ENCODE peak calls at places on chromosomes 12 and 14, in ten cellular contexts. H is aorta; Q is HepG2; Z is lung; L is uterus; N is fibroblast of lung; R is IMR-90; O is A549; V is CD8-positive, alpha-beta T cell; X is stomach. K is an unnamed sample.

GRCh38 chr14:93742761-93743160 is 45.5 kb downstream of the PRIMA1 start:
- DNase-seq in H (no peak), Q (no peak), Z (no peak), L (peak), N (no peak), R (no peak), O (no peak), V (no peak), X (no peak), K (no peak)

GRCh38 chr14:66539034-66539433 is 31.1 kb downstream of the GPHN start:
- DNase-seq in H (no peak), Q (no peak), Z (no peak), L (no peak), N (no peak), R (no peak), O (no peak), V (no peak), X (no peak), K (no peak)

GRCh38 chr12:101713059-101713682 is 15.7 kb downstream of the CHPT1 start:
- DNase-seq in H (no peak), Q (peak), Z (no peak), L (peak), N (no peak), R (no peak), O (no peak), V (no peak), X (peak), K (peak)

GRCh38 chr14:37326434-37326833 is 128.7 kb downstream of the MIPOL1 start:
- DNase-seq in H (no peak), Q (no peak), Z (no peak), L (no peak), N (no peak), R (no peak), O (no peak), V (no peak), X (no peak), K (no peak)

GRCh38 chr12:26789731-26790644 is 43.0 kb downstream of the ITPR2 start:
- DNase-seq in H (no peak), Q (no peak), Z (no peak), L (no peak), N (peak), R (peak), O (no peak), V (no peak), X (no peak), K (no peak)

GRCh38 chr14:24708684-24709083 is 74.7 kb upstream of the GZMB start:
- DNase-seq in H (no peak), Q (no peak), Z (no peak), L (no peak), N (no peak), R (no peak), O (no peak), V (no peak), X (no peak), K (no peak)

GRCh38 chr12:57377103-57377840 is 53.6 kb downstream of the R3HDM2 start:
- DNase-seq in H (no peak), Q (no peak), Z (no peak), L (no peak), N (no peak), R (no peak), O (no peak), V (no peak), X (no peak), K (no peak)

GRCh38 chr12:132141976-132142678 is 2.0 kb downstream of the DDX51 start:
- DNase-seq in H (peak), Q (no peak), Z (no peak), L (no peak), N (no peak), R (no peak), O (no peak), V (no peak), X (no peak), K (no peak)

GRCh38 chr14:105855246-105855892 is 329.0 kb downstream of the TMEM121 start:
- DNase-seq in H (peak), Q (no peak), Z (no peak), L (peak), N (no peak), R (no peak), O (no peak), V (no peak), X (no peak), K (no peak)

GRCh38 chr12:121576851-121577391 is 3.9 kb downstream of the KDM2B start:
- DNase-seq in H (no peak), Q (peak), Z (no peak), L (peak), N (peak), R (peak), O (no peak), V (no peak), X (no peak), K (no peak)

GRCh38 chr12:98678236-98678945 is 33.3 kb downstream of the APAF1 start:
- DNase-seq in H (no peak), Q (no peak), Z (no peak), L (no peak), N (no peak), R (no peak), O (no peak), V (no peak), X (no peak), K (no peak)

GRCh38 chr12:6360578-6361490 is 14.5 kb downstream of the SCNN1A start:
- DNase-seq in H (no peak), Q (no peak), Z (no peak), L (no peak), N (peak), R (no peak), O (no peak), V (no peak), X (no peak), K (no peak)

DNA sequence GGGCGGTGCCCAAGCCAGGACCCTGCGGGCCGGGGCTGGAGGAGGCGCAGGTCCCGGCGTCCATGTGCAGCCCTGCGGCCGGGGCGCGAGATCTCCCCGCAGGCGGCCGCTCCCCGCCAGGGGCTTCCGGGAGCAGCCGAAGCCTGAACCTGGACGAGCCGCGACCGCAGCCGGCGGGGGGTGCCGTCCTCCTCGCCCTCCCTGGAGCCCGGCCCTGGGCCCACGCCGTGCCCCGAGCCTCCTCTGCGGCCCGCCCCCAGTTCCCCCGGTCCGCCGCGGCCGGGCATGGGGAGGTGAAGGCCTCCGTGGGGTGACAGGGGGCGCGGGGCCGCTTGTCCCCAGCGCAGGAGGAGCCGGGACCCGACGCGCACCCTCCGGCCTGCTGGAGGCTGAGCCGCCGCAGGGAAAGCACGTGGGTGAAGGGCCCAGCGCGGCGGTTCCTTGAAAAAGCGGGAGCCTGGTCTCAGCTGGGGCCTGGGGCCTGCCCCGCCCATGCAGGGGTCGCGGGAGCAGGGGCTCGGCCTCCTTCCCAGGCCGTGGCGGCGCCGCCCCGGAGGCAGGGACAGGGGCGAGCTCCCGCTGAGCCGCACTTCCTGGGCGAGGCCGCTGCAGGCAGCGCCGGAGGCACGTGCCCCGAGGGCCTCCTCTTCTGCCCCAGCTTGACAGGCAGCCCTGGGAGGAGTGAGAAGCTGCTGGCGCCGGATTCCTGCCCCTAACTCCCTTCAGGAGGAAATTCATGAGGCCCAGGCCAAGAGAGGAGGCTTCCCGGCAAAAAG is 55.6 kb upstream of the PPP2R5C start:
- DNase-seq in H (no peak), Q (no peak), Z (peak), L (no peak), N (peak), R (no peak), O (no peak), V (peak), X (peak), K (peak)
- H3K4me3 ChIP-seq in H (peak), Q (peak), Z (peak), L (no peak), N (no peak), R (no peak), O (no peak), V (peak), X (peak), K (peak)

GRCh38 chr14:58751788-58752187 is 114.0 kb downstream of the DACT1 start:
- DNase-seq in H (no peak), Q (no peak), Z (no peak), L (no peak), N (no peak), R (no peak), O (no peak), V (no peak), X (no peak), K (no peak)
- H3K27ac ChIP-seq in H (no peak), Q (no peak), Z (no peak), L (peak), N (no peak), R (no peak), O (no peak), V (no peak), X (peak), K (no peak)

GRCh38 chr12:123267991-123268843 is 3.4 kb downstream of the CDK2AP1 start:
- DNase-seq in H (peak), Q (no peak), Z (no peak), L (no peak), N (no peak), R (no peak), O (no peak), V (no peak), X (no peak), K (no peak)
- H3K4me3 ChIP-seq in H (no peak), Q (peak), Z (no peak), L (no peak), N (no peak), R (no peak), O (no peak), V (no peak), X (no peak), K (no peak)

GRCh38 chr12:40989785-40990184 is 198.3 kb upstream of the PDZRN4 start:
- DNase-seq in H (no peak), Q (no peak), Z (no peak), L (no peak), N (no peak), R (no peak), O (no peak), V (no peak), X (no peak), K (no peak)
- H3K27ac ChIP-seq in H (no peak), Q (no peak), Z (no peak), L (peak), N (no peak), R (no peak), O (no peak), V (no peak), X (no peak), K (no peak)

GRCh38 chr12:59403259-59403932 is 192.4 kb upstream of the SLC16A7 start:
- DNase-seq in H (no peak), Q (peak), Z (peak), L (peak), N (peak), R (peak), O (peak), V (peak), X (peak), K (peak)
- H3K4me3 ChIP-seq in H (peak), Q (no peak), Z (no peak), L (no peak), N (peak), R (peak), O (no peak), V (no peak), X (no peak), K (no peak)

GRCh38 chr12:65825573-65826512 is 1.6 kb downstream of the HMGA2 start:
- DNase-seq in H (peak), Q (no peak), Z (no peak), L (peak), N (peak), R (peak), O (peak), V (no peak), X (peak), K (peak)

GRCh38 chr12:65823481-65824313 is 586 bp upstream of the HMGA2 start:
- DNase-seq in H (peak), Q (peak), Z (no peak), L (peak), N (peak), R (peak), O (peak), V (no peak), X (peak), K (peak)

GRCh38 chr12:65826513-65827171 is 2.4 kb downstream of the HMGA2 start:
- DNase-seq in H (no peak), Q (no peak), Z (no peak), L (no peak), N (peak), R (peak), O (peak), V (no peak), X (no peak), K (no peak)

GRCh38 chr12:65824314-65824563 is at the start of gene HMGA2:
- DNase-seq in H (peak), Q (no peak), Z (no peak), L (peak), N (peak), R (peak), O (no peak), V (no peak), X (no peak), K (no peak)

DNA sequence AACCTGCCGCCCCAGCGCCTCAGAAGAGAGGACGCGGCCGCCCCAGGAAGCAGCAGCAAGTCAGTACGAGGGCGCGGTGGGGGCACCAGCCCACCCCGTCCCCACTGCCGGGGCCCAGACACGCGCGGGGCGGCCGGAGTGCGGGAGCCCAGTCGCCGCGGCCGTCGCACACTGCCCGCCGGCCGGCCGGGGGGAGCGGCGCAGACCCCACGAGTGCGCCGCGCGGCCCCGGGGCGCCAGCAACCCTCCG is 965 bp downstream of the HMGA2 start:
- DNase-seq in H (no peak), Q (no peak), Z (no peak), L (no peak), N (no peak), R (no peak), O (no peak), V (no peak), X (no peak), K (no peak)
- H3K27ac ChIP-seq in H (no peak), Q (peak), Z (no peak), L (no peak), N (peak), R (peak), O (peak), V (no peak), X (peak), K (no peak)

GRCh38 chr12:2959194-2959507 is at the start of gene TEAD4:
- DNase-seq in H (peak), Q (peak), Z (peak), L (peak), N (peak), R (peak), O (peak), V (no peak), X (peak), K (peak)

GRCh38 chr12:2958432-2959193 is 584 bp upstream of the TEAD4 start:
- DNase-seq in H (peak), Q (peak), Z (peak), L (peak), N (peak), R (peak), O (peak), V (no peak), X (peak), K (peak)

GRCh38 chr12:2959508-2960431 is 573 bp downstream of the TEAD4 start:
- DNase-seq in H (peak), Q (peak), Z (peak), L (peak), N (peak), R (peak), O (peak), V (no peak), X (peak), K (peak)

GRCh38 chr12:2955888-2956287 is 3.3 kb upstream of the TEAD4 start:
- DNase-seq in H (no peak), Q (no peak), Z (no peak), L (no peak), N (no peak), R (no peak), O (no peak), V (no peak), X (no peak), K (no peak)

DNA sequence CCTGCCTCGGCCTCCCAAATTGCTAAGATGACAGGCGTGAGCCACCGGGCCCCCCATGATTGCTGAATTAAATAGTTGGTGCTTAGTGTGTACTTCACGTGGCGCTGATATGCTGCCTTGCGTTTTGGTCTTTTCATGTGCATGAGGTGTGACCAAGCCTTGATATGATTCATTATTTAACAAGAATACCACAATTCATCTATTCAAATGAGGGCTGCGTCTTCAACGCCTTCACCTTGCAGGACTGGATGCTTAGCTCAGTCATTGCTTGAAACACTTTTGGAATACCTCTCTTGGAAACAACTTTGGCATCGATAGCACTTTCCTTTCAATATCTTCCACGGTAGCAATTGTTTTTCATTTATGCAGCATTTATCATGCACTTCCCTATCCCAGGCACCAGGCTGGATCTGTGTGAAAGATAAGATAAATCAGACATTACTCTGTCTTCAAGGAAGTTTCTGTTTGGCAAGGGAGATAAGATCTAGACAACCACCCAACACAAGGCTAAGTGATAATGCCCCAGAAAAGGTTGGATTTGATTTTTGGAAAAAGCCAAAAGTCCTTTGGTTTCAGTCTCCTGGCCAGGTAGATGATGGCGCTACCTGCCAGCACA is 1.3 kb upstream of the TEAD4 start:
- DNase-seq in H (no peak), Q (no peak), Z (no peak), L (no peak), N (no peak), R (no peak), O (peak), V (no peak), X (no peak), K (no peak)
- H3K4me3 ChIP-seq in H (peak), Q (peak), Z (peak), L (no peak), N (peak), R (peak), O (peak), V (no peak), X (peak), K (peak)